ENCODE peak calls at places on chromosomes 12 and 14, in five cellular contexts. Y is IMR-90, F is pancreas, Q is adipocyte, R is heart right ventricle. S is an unnamed sample. For H3K4me1, the result is how much of the 10 kb centered on the place peaks cover.

GRCh38 chr12:47361389-47362031 is 281.8 kb upstream of the AMIGO2 start:
- DNase-seq in Q (no peak), R (no peak), F (no peak), Y (no peak), S (no peak)

GRCh38 chr12:76368230-76368629 is 20.0 kb upstream of the BBS10 start:
- DNase-seq in Q (no peak), R (no peak), Y (no peak), F (no peak), S (no peak)

GRCh38 chr14:93032301-93032929 is 83.3 kb downstream of the ITPK1 start:
- DNase-seq in R (no peak), Q (no peak), F (no peak), Y (no peak), S (peak)

GRCh38 chr14:89673499-89674225 is 256.6 kb upstream of the FOXN3 start:
- DNase-seq in F (no peak), Q (peak), Y (peak), R (no peak), S (no peak)

GRCh38 chr12:101823891-101824290 is 6.9 kb downstream of the GNPTAB start:
- DNase-seq in Y (no peak), Q (peak), R (peak), F (peak), S (peak)

GRCh38 chr12:2339022-2339431 is 286.2 kb downstream of the CACNA1C start:
- DNase-seq in Q (peak), Y (peak), F (no peak), R (no peak), S (no peak)

GRCh38 chr14:75982724-75983358 is 1.0 kb upstream of the TGFB3 start:
- DNase-seq in Q (peak), Y (peak), F (peak), R (peak), S (peak)

GRCh38 chr12:132955933-132956725 is at the start of gene ZNF605:
- DNase-seq in Y (peak), Q (peak), R (peak), F (peak), S (peak)

GRCh38 chr12:49536526-49537195 is 2.2 kb upstream of the KCNH3 start:
- DNase-seq in Y (no peak), F (no peak), Q (no peak), R (no peak), S (no peak)

GRCh38 chr12:84172823-84173424 is 739.7 kb downstream of the SLC6A15 start:
- DNase-seq in R (no peak), F (no peak), Q (no peak), Y (no peak), S (no peak)

GRCh38 chr12:45887544-45887943 is 102.8 kb downstream of the SCAF11 start:
- DNase-seq in Q (no peak), Y (no peak), R (no peak), F (no peak), S (no peak)

GRCh38 chr12:4215862-4216541 is 57.6 kb upstream of the CCND2 start:
- DNase-seq in R (no peak), Q (no peak), Y (no peak), F (no peak), S (no peak)

GRCh38 chr14:79809849-79810612 is 401.3 kb downstream of the DIO2 start:
- DNase-seq in F (no peak), Q (no peak), Y (peak), R (no peak), S (no peak)

GRCh38 chr12:16112626-16113560 is 164.6 kb downstream of the SLC15A5 start:
- DNase-seq in Q (peak), F (no peak), Y (no peak), R (no peak), S (no peak)

GRCh38 chr14:71754422-71755095 is 177.7 kb upstream of the RGS6 start:
- DNase-seq in Y (no peak), R (no peak), Q (no peak), F (no peak), S (no peak)

GRCh38 chr14:92453691-92454090 is 59.9 kb upstream of the RIN3 start:
- DNase-seq in R (no peak), Q (no peak), F (no peak), Y (no peak), S (no peak)

GRCh38 chr12:127559349-127560040 is 707.5 kb upstream of the TMEM132C start:
- DNase-seq in R (peak), Y (peak), Q (peak), F (no peak), S (peak)

GRCh38 chr14:37140176-37140575 is 32.2 kb downstream of the SLC25A21 start:
- DNase-seq in Y (no peak), F (no peak), Q (no peak), R (no peak), S (no peak)

GRCh38 chr12:70255311-70255710 is 12.1 kb downstream of the CNOT2 start:
- DNase-seq in F (no peak), R (no peak), Q (peak), Y (peak), S (no peak)

GRCh38 chr12:97899529-97899928 is 436.9 kb downstream of the RMST start:
- DNase-seq in Y (no peak), R (no peak), Q (no peak), F (no peak), S (no peak)

GRCh38 chr14:75277000-75277795 is 1.4 kb upstream of the FOS start:
- DNase-seq in Y (peak), F (peak), R (peak), Q (peak), S (peak)

GRCh38 chr14:68243441-68244010 is 423.9 kb downstream of the RAD51B start:
- DNase-seq in Q (no peak), Y (no peak), R (no peak), F (no peak), S (no peak)
- H3K4me1 ChIP-seq in Q (under half), Y (under half), R (half or more), F (under half), S (half or more)

DNA sequence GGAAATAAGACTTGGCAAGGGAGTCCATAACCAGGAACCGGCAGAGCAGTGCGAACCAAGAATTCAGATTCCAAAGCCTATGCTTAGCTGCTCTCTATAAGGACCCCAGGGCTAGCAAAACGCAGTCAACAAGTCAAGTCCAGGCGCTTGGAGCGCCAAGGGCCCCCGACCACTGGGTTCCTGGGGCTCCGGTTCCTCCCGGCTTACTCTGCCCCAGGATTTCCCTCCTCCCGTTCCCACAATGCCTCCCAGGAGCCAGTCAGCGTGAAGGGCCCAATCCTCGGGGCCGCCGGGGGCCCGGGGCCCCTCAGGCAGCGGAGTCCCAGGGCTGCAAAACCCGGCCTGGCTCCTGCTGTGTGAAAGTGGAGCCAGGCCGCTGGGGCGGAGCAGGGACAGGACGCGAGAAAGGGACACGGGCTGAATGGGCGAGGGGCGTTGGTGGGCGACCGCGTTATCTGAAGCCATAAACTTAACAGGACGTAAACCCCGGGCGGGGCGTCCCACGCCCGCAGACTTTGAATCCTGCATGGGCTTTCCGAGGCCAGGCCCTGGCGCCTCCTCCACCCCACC is 1.5 kb downstream of the KRT8 start:
- DNase-seq in Q (peak), F (peak), R (peak), Y (peak), S (peak)
- H3K4me1 ChIP-seq in Q (under half), F (half or more), R (under half), Y (under half), S (under half)

GRCh38 chr12:6346942-6347341 is 5.1 kb upstream of the TNFRSF1A start:
- DNase-seq in Y (no peak), R (no peak), F (no peak), Q (no peak), S (no peak)
- H3K4me1 ChIP-seq in Y (under half), R (half or more), F (under half), Q (under half), S (under half)

GRCh38 chr14:61264699-61265098 is 16.4 kb downstream of the TMEM30B start:
- DNase-seq in Y (no peak), Q (no peak), R (no peak), F (no peak), S (no peak)

GRCh38 chr14:61266436-61267220 is 14.5 kb downstream of the TMEM30B start:
- DNase-seq in F (no peak), Y (no peak), Q (no peak), R (no peak), S (no peak)

GRCh38 chr14:61269321-61270083 is 11.6 kb downstream of the TMEM30B start:
- DNase-seq in R (peak), F (peak), Y (peak), Q (peak), S (peak)

GRCh38 chr14:61268797-61269196 is 12.3 kb downstream of the TMEM30B start:
- DNase-seq in R (no peak), F (no peak), Y (peak), Q (no peak), S (no peak)

DNA sequence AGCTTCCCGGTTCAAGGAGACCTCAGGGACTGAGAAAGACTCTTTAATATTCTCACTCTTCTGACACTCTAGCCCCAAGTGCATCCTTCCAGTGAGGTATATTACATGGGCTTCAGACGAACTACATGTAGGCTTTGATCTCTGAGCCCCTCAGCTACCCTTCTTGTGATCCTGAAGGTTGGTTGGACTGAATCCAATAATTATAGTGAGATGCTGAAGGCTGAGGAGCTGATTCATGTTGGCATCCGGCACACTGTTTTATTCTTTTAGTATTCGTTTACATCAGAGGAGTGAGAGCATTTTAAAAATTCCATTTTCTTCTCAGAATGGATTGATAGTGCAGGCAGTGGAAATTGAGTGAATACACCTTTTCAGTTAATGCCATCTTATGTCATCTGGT is 13.8 kb downstream of the TMEM30B start:
- DNase-seq in Y (peak), F (no peak), R (no peak), Q (no peak), S (no peak)
- H3K4me1 ChIP-seq in Y (under half), F (under half), R (under half), Q (under half), S (under half)

GRCh38 chr14:20627337-20628032 is 14.0 kb downstream of the OR6S1 start:
- DNase-seq in F (no peak), Y (no peak), R (no peak), Q (no peak), S (no peak)
- H3K4me1 ChIP-seq in F (under half), Y (under half), R (half or more), Q (half or more), S (under half)

GRCh38 chr14:51862171-51862838 is 1.9 kb downstream of the GNG2 start:
- DNase-seq in Q (no peak), F (no peak), R (no peak), Y (peak), S (no peak)
- H3K4me1 ChIP-seq in Q (under half), F (under half), R (under half), Y (under half), S (under half)

GRCh38 chr12:122028601-122029560 is 7.2 kb downstream of the BCL7A start:
- DNase-seq in F (no peak), R (no peak), Q (no peak), Y (no peak), S (no peak)
- H3K4me1 ChIP-seq in F (under half), R (under half), Q (under half), Y (under half), S (half or more)

DNA sequence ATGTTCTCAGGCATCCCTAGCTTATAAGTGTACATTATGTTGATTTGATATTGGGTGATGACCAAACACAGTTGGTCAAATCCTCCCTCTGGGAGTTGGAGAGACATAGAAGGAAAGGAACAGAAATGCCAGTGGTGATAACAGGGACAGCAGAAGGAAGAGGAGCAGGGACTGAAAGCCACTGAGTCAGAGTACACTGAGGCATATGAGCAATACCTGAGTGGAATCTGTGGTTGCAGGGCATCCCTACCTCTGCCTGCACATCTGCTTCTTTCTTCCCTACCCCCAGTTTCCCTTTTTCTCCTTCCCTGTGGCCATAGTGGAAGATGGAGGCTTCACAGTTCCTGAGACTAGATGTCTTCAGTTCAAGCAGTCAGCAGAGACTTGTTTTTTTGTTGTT is 44.9 kb downstream of the BICD1 start:
- DNase-seq in F (no peak), Q (no peak), R (no peak), Y (no peak), S (no peak)
- H3K4me1 ChIP-seq in F (under half), Q (under half), R (under half), Y (under half), S (under half)

DNA sequence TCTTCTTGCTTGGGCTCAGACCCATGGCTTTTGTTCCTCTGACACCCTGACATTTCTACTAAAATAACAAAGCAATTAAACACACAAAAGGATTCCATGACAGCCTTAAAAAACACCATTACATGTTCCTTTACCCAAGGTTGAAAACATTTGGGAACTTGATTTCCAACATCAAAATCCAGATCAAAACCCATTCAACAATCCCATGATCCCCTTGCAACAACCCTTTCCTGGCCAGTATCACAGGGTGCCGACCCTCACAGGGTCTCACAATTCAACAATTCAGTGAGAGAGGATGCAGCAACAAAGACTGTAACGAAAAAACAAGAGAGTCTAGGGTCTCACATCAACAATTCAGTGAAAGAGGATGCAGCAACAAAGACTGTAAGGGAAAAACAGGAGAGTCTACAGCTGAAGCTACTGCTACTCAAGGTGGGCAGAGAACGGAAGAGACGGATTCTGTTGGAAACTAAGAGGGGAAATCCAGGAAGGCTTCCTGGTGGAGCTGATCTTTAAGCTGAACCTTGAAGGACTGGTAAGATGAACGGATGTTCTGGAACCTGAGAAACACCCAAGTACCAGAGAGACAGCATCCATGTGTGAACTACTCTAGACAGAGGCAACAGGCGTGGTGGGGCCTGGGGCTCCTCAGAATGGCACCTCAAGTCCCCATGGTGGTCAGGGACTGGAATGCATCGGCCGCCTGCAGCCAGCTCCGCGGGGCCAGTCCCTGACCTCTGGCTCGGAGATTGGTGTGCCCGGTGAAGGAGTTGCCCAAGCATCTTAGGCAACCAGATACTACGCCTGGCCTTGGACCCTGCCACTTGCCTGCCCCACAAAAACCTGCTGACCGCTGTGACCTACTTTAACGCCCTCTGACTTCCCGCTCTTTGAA is 22.7 kb upstream of the ZFP36L1 start:
- DNase-seq in R (peak), Y (no peak), F (no peak), Q (peak), S (peak)
- H3K4me1 ChIP-seq in R (half or more), Y (under half), F (under half), Q (under half), S (under half)

DNA sequence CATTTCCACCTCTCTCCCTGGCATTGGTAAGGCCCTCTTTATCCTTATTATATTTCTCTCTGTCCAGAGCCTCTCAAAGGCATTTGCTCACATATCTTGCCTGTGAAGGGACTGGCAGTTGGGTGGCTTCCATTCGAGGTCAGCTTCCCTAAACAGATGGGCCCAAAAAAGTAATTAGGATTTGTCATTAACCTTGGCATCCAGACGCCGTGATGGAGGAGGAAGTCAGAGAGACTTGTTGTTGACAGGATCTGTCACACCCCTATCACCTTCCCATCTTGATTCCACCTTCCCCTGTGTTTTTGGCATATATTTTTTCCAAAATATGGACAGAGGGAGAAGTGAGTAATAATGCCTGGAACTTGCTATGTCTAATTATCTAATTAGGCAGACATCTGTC is 54.0 kb upstream of the OAS1 start:
- DNase-seq in R (no peak), Q (no peak), Y (no peak), F (no peak), S (no peak)
- H3K4me1 ChIP-seq in R (under half), Q (under half), Y (under half), F (under half), S (under half)

S was measured in psoas muscle.